ENCODE peak calls at places on chromosomes 4 and X, in nine cellular contexts. U is tibial artery, I is prostate gland, S is astrocyte of the cerebellum, E is pancreas, F is IMR-90, J is tibial nerve, A is brain microvascular endothelial cell, V is PC-9. T is an unnamed sample.

GRCh38 chrX:254630-255215 is 26.5 kb upstream of the PLCXD1 start:
- DNase-seq in U (no peak), I (no peak), S (no peak), E (no peak), F (no peak), J (no peak), A (no peak), V (no peak), T (no peak)

GRCh38 chr4:13700196-13701140 is 72.9 kb upstream of the BOD1L1 start:
- DNase-seq in U (no peak), I (no peak), S (peak; percentile 71), E (no peak), F (peak; percentile 91), J (no peak), A (peak; percentile 58), V (no peak), T (peak; percentile 85)

GRCh38 chrX:108464604-108465003 is 25.0 kb downstream of the COL4A5 start:
- DNase-seq in U (no peak), I (no peak), S (peak; percentile 24), E (no peak), F (no peak), J (no peak), A (peak; percentile 38), V (no peak), T (no peak)

GRCh38 chr4:159142254-159142653 is 39.4 kb downstream of the RAPGEF2 start:
- DNase-seq in U (no peak), I (no peak), S (no peak), E (no peak), F (peak; percentile 64), J (no peak), A (peak; percentile 37), V (no peak), T (peak; percentile 43)

GRCh38 chr4:127174168-127174567 is 458.6 kb upstream of the INTU start:
- DNase-seq in U (no peak), I (no peak), S (no peak), E (no peak), F (no peak), J (no peak), A (no peak), V (no peak), T (no peak)

GRCh38 chr4:8289956-8290700 is 20.6 kb downstream of the HTRA3 start:
- DNase-seq in U (peak; percentile 54), I (no peak), S (no peak), E (no peak), F (no peak), J (no peak), A (no peak), V (no peak), T (no peak)

GRCh38 chr4:105126311-105127153 is 20.1 kb upstream of the TET2 start:
- DNase-seq in U (no peak), I (no peak), S (peak; percentile 41), E (no peak), F (peak; percentile 67), J (no peak), A (no peak), V (no peak), T (no peak)

GRCh38 chr4:186134254-186134653 is 29.8 kb downstream of the FAM149A start:
- DNase-seq in U (no peak), I (no peak), S (no peak), E (no peak), F (no peak), J (no peak), A (no peak), V (no peak), T (no peak)

GRCh38 chr4:73308286-73308685 is 49.7 kb upstream of the ANKRD17 start:
- DNase-seq in U (no peak), I (no peak), S (no peak), E (no peak), F (peak; percentile 61), J (no peak), A (peak; percentile 35), V (no peak), T (peak; percentile 6)

GRCh38 chrX:154719132-154719675 is 31.7 kb downstream of the GAB3 start:
- DNase-seq in U (no peak), I (no peak), S (no peak), E (no peak), F (peak; percentile 85), J (no peak), A (peak; percentile 77), V (no peak), T (peak; percentile 89)

GRCh38 chrX:50615570-50616158 is 145.0 kb upstream of the DGKK start:
- DNase-seq in U (no peak), I (no peak), S (no peak), E (peak; percentile 15), F (no peak), J (no peak), A (no peak), V (no peak), T (no peak)

GRCh38 chr4:98939892-98940298 is 11.0 kb upstream of the EIF4E start:
- DNase-seq in U (no peak), I (peak; percentile 8), S (peak; percentile 72), E (no peak), F (peak; percentile 80), J (peak; percentile 36), A (peak; percentile 70), V (no peak), T (peak; percentile 73)

GRCh38 chr4:139814285-139815015 is 148.8 kb downstream of the MGST2 start:
- DNase-seq in U (no peak), I (peak; percentile 47), S (no peak), E (no peak), F (peak; percentile 41), J (no peak), A (no peak), V (no peak), T (peak; percentile 80)

DNA sequence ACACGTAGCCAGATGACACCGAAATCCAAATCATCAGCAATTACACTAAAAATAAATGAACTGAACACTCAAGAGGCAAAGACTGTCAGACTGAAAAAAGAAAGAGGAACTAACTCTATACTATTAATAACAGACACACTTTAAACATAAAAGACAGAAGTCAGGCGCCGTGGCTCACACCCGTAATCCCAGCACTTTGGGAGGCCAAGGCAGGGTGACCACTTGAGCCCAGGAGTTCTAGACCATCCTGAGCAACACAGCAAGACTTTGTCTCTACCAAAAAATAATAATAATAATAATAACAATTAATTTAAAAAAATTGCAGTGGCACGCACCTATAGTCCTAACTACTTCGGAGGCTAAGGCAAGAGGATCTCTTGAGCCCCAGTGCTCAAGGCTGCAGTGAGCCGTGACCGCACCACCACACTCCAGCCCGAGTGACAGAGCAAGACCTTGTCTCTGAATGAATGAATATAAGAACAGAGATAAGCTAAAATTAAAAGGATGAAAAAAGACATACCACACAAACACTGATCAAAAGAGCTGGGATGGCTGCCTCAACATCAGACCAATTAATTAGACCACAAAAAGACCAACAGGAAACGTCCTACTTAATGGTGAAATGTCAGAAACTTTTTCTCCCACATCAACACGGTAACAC is 29.9 kb downstream of the CTBP1 start:
- DNase-seq in U (no peak), I (no peak), S (no peak), E (no peak), F (no peak), J (no peak), A (no peak), V (no peak), T (no peak)
- H3K4me3 ChIP-seq in U (no peak overlapping the region), I (no peak overlapping the region), S (no peak overlapping the region), E (no peak overlapping the region), F (no peak overlapping the region), J (no peak overlapping the region), A (no peak overlapping the region), V (no peak overlapping the region), T (no peak overlapping the region)

GRCh38 chrX:34580069-34580468 is 77.0 kb downstream of the TMEM47 start:
- DNase-seq in U (no peak), I (no peak), S (no peak), E (no peak), F (no peak), J (no peak), A (no peak), V (no peak), T (no peak)

GRCh38 chrX:34578237-34578636 is 78.8 kb downstream of the TMEM47 start:
- DNase-seq in U (no peak), I (peak; percentile 3), S (peak; percentile 42), E (no peak), F (peak; percentile 56), J (peak; percentile 33), A (peak; percentile 32), V (no peak), T (peak; percentile 36)
- TF ChIP-seq CTCF in U (peak; percentile 34), I (no peak), S (peak; percentile 11), E (no peak), F (peak; percentile 61), J (peak; percentile 9), A (peak; percentile 26), V (peak; percentile 54), T (peak; percentile 32)

GRCh38 chr4:108763981-108764380 is 1.1 kb upstream of the ETNPPL start:
- DNase-seq in U (no peak), I (no peak), S (no peak), E (no peak), F (no peak), J (no peak), A (no peak), V (no peak), T (no peak)

GRCh38 chr4:108766058-108766457 is 3.2 kb upstream of the ETNPPL start:
- DNase-seq in U (no peak), I (no peak), S (no peak), E (no peak), F (no peak), J (no peak), A (no peak), V (no peak), T (no peak)

GRCh38 chr4:108758498-108758897 is 4.4 kb downstream of the ETNPPL start:
- DNase-seq in U (no peak), I (no peak), S (no peak), E (no peak), F (no peak), J (no peak), A (no peak), V (no peak), T (no peak)

GRCh38 chr4:108762559-108763225 is at the start of gene ETNPPL:
- DNase-seq in U (no peak), I (no peak), S (no peak), E (peak; percentile 5), F (no peak), J (no peak), A (no peak), V (no peak), T (no peak)

DNA sequence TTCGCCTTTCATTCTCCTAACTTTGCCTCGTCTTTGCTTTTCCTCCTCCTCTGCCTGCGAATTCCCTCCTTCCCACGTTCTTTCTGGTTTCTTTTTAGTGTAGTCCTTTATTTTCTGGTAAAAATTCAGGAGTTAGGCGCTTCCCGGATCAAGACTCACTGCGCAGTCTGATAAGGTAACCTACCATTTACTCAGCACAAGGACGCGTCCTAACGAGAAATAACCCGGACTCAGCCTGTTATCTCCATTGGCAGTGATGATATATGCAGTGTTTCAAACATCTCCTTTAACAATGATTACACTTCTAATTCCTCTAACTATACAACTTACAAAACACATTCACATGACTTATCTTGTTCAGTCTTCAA is 357 bp upstream of the ETNPPL start:
- DNase-seq in U (no peak), I (no peak), S (no peak), E (no peak), F (no peak), J (no peak), A (no peak), V (no peak), T (no peak)
- H3K4me3 ChIP-seq in U (peak overlapping the region; percentile 45), I (peak overlapping the region; percentile 34), S (peak overlapping the region; percentile 54), E (peak overlapping the region; percentile 19), F (peak overlapping the region; percentile 43), J (peak overlapping the region; percentile 68), A (peak overlapping the region; percentile 61), V (no peak overlapping the region), T (peak overlapping the region; percentile 27)

DNA sequence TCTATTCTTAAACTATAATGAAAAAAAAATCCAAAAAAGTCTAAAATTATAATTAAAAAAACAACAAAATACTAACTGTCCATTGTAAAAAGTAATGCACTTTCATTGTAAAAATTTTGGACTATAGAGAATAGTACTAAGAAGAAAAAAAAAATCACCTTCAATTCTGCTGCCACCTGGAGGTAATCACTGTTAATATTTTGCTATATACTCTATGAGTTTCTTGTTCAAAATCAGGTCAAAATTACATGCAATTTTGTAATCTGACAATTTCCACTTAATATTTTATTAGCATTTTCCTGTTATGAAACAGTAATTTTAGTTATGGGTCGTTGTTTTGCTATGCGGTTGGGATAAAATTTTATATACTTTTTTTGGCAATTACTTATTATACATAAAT is 62.0 kb downstream of the HTT start:
- DNase-seq in U (no peak), I (no peak), S (peak; percentile 9), E (no peak), F (peak; percentile 21), J (no peak), A (no peak), V (no peak), T (no peak)
- TF ChIP-seq CTCF in U (peak; percentile 11), I (peak; percentile 10), S (no peak), E (no peak), F (peak; percentile 39), J (peak; percentile 9), A (no peak), V (peak; percentile 38), T (no peak)